ENCODE peak calls at places on chromosomes 5 and 9, in five cellular contexts. One of them, this sample, is unnamed.
A peak's percentile ranks its signal among the peaks of the same experiment; 100 is the strongest.

GRCh38 chr9:97397220-97397619 is 14.7 kb upstream of the TDRD7 start:
- DNase-seq in GM23248: peak; percentile 76
- DNase-seq in PC-3: peak; percentile 62
- DNase-seq in GM23338: no peak
- DNase-seq in hepatocyte: no peak
- DNase-seq in this sample: no peak

GRCh38 chr5:170296935-170297588 is 515 bp downstream of the LCP2 start:
- DNase-seq in GM23248: no peak
- DNase-seq in PC-3: no peak
- DNase-seq in GM23338: no peak
- DNase-seq in hepatocyte: no peak
- DNase-seq in this sample: no peak

GRCh38 chr9:36731576-36731975 is 158.9 kb downstream of the MELK start:
- DNase-seq in GM23248: peak; percentile 9
- DNase-seq in PC-3: no peak
- DNase-seq in GM23338: no peak
- DNase-seq in hepatocyte: no peak
- DNase-seq in this sample: no peak

GRCh38 chr5:119070578-119070827 is 384 bp upstream of the DMXL1 start:
- DNase-seq in GM23248: no peak
- DNase-seq in PC-3: no peak
- DNase-seq in GM23338: peak; percentile 93
- DNase-seq in hepatocyte: peak; percentile 92
- DNase-seq in this sample: no peak

GRCh38 chr5:13976867-13977479 is 32.5 kb upstream of the DNAH5 start:
- DNase-seq in GM23248: peak; percentile 72
- DNase-seq in PC-3: peak; percentile 91
- DNase-seq in GM23338: peak; percentile 78
- DNase-seq in hepatocyte: peak; percentile 66
- DNase-seq in this sample: peak; percentile 62

GRCh38 chr9:111959468-111959941 is 62.9 kb downstream of the UGCG start:
- DNase-seq in GM23248: peak; percentile 98
- DNase-seq in PC-3: peak; percentile 84
- DNase-seq in GM23338: no peak
- DNase-seq in hepatocyte: peak; percentile 85
- DNase-seq in this sample: peak; percentile 98

GRCh38 chr5:73312146-73312871 is 136.3 kb downstream of the FOXD1 start:
- DNase-seq in GM23248: peak; percentile 96
- DNase-seq in PC-3: no peak
- DNase-seq in GM23338: peak; percentile 62
- DNase-seq in hepatocyte: peak; percentile 29
- DNase-seq in this sample: no peak

GRCh38 chr9:109182940-109183798 is 16.1 kb upstream of the FRRS1L start:
- DNase-seq in GM23248: peak; percentile 51
- DNase-seq in PC-3: peak; percentile 55
- DNase-seq in GM23338: peak; percentile 73
- DNase-seq in hepatocyte: peak; percentile 48
- DNase-seq in this sample: peak; percentile 54

GRCh38 chr9:112443200-112443599 is 43.4 kb upstream of the KIAA1958 start:
- DNase-seq in GM23248: peak; percentile 49
- DNase-seq in PC-3: peak; percentile 18
- DNase-seq in GM23338: peak; percentile 45
- DNase-seq in hepatocyte: no peak
- DNase-seq in this sample: no peak

GRCh38 chr5:88480766-88481499 is 212.3 kb upstream of the TMEM161B start:
- DNase-seq in GM23248: peak; percentile 15
- DNase-seq in PC-3: no peak
- DNase-seq in GM23338: no peak
- DNase-seq in hepatocyte: no peak
- DNase-seq in this sample: no peak

GRCh38 chr5:14574891-14575496 is 6.6 kb upstream of the OTULINL start:
- DNase-seq in GM23248: no peak
- DNase-seq in PC-3: peak; percentile 52
- DNase-seq in GM23338: no peak
- DNase-seq in hepatocyte: no peak
- DNase-seq in this sample: no peak

GRCh38 chr5:126471875-126472537 is 48.8 kb downstream of the GRAMD2B start:
- DNase-seq in GM23248: peak; percentile 88
- DNase-seq in PC-3: peak; percentile 65
- DNase-seq in GM23338: no peak
- DNase-seq in hepatocyte: peak; percentile 44
- DNase-seq in this sample: no peak

GRCh38 chr9:76394896-76395244 is 644 bp upstream of the RFK start:
- DNase-seq in GM23248: no peak
- DNase-seq in PC-3: peak; percentile 30
- DNase-seq in GM23338: peak; percentile 54
- DNase-seq in hepatocyte: peak; percentile 66
- DNase-seq in this sample: no peak

GRCh38 chr9:7259544-7260241 is 501.9 kb downstream of the KDM4C start:
- DNase-seq in GM23248: no peak
- DNase-seq in PC-3: peak; percentile 5
- DNase-seq in GM23338: peak; percentile 14
- DNase-seq in hepatocyte: no peak
- DNase-seq in this sample: no peak

GRCh38 chr5:154276932-154277331 is 86.4 kb downstream of the GALNT10 start:
- DNase-seq in GM23248: peak; percentile 96
- DNase-seq in PC-3: peak; percentile 47
- DNase-seq in GM23338: no peak
- DNase-seq in hepatocyte: peak; percentile 63
- DNase-seq in this sample: no peak

GRCh38 chr5:160506006-160507004 is 84.7 kb downstream of the PTTG1 start:
- DNase-seq in GM23248: peak; percentile 65
- DNase-seq in PC-3: no peak
- DNase-seq in GM23338: peak; percentile 86
- DNase-seq in hepatocyte: peak; percentile 28
- DNase-seq in this sample: no peak

GRCh38 chr9:98577446-98577845 is 131.3 kb downstream of the GABBR2 start:
- DNase-seq in GM23248: no peak
- DNase-seq in PC-3: no peak
- DNase-seq in GM23338: no peak
- DNase-seq in hepatocyte: no peak
- DNase-seq in this sample: no peak

GRCh38 chr5:13624283-13625074 is 320.0 kb downstream of the DNAH5 start:
- DNase-seq in GM23248: no peak
- DNase-seq in PC-3: peak; percentile 43
- DNase-seq in GM23338: no peak
- DNase-seq in hepatocyte: no peak
- DNase-seq in this sample: no peak

GRCh38 chr5:65728219-65728618 is 6.2 kb downstream of the NLN start:
- DNase-seq in GM23248: no peak
- DNase-seq in PC-3: peak; percentile 20
- DNase-seq in GM23338: no peak
- DNase-seq in hepatocyte: no peak
- DNase-seq in this sample: peak; percentile 60

GRCh38 chr9:100213730-100214477 is 114.9 kb downstream of the INVS start:
- DNase-seq in GM23248: peak; percentile 61
- DNase-seq in PC-3: peak; percentile 1
- DNase-seq in GM23338: peak; percentile 56
- DNase-seq in hepatocyte: no peak
- DNase-seq in this sample: no peak

GRCh38 chr5:945691-946541 is 53.2 kb downstream of the TRIP13 start:
- DNase-seq in GM23248: peak; percentile 22
- DNase-seq in PC-3: no peak
- DNase-seq in GM23338: no peak
- DNase-seq in hepatocyte: no peak
- DNase-seq in this sample: no peak

GRCh38 chr9:108125541-108125940 is 636.0 kb upstream of the KLF4 start:
- DNase-seq in GM23248: peak; percentile 6
- DNase-seq in PC-3: no peak
- DNase-seq in GM23338: peak; percentile 63
- DNase-seq in hepatocyte: no peak
- DNase-seq in this sample: no peak

GRCh38 chr5:14286574-14287399 is 143.6 kb downstream of the TRIO start:
- DNase-seq in GM23248: no peak
- DNase-seq in PC-3: no peak
- DNase-seq in GM23338: no peak
- DNase-seq in hepatocyte: no peak
- DNase-seq in this sample: no peak

GRCh38 chr5:160287378-160288051 is 24.8 kb downstream of the CCNJL start:
- DNase-seq in GM23248: no peak
- DNase-seq in PC-3: no peak
- DNase-seq in GM23338: peak; percentile 97
- DNase-seq in hepatocyte: peak; percentile 47
- DNase-seq in this sample: peak; percentile 94

GRCh38 chr5:172255444-172255843 is 28.1 kb downstream of the UBTD2 start:
- DNase-seq in GM23248: no peak
- DNase-seq in PC-3: no peak
- DNase-seq in GM23338: no peak
- DNase-seq in hepatocyte: no peak
- DNase-seq in this sample: no peak

GRCh38 chr5:77366717-77367500 is 125.2 kb downstream of the WDR41 start:
- DNase-seq in GM23248: no peak
- DNase-seq in PC-3: no peak
- DNase-seq in GM23338: peak; percentile 39
- DNase-seq in hepatocyte: no peak
- DNase-seq in this sample: no peak

GRCh38 chr9:127215266-127216209 is 49.0 kb upstream of the GARNL3 start:
- DNase-seq in GM23248: no peak
- DNase-seq in PC-3: no peak
- DNase-seq in GM23338: no peak
- DNase-seq in hepatocyte: no peak
- DNase-seq in this sample: no peak
- H3K27ac ChIP-seq in GM23248: no peak overlapping the region
- H3K27ac ChIP-seq in PC-3: no peak overlapping the region
- H3K27ac ChIP-seq in GM23338: no peak overlapping the region
- H3K27ac ChIP-seq in hepatocyte: no peak overlapping the region
- H3K27ac ChIP-seq in this sample: no peak overlapping the region

DNA sequence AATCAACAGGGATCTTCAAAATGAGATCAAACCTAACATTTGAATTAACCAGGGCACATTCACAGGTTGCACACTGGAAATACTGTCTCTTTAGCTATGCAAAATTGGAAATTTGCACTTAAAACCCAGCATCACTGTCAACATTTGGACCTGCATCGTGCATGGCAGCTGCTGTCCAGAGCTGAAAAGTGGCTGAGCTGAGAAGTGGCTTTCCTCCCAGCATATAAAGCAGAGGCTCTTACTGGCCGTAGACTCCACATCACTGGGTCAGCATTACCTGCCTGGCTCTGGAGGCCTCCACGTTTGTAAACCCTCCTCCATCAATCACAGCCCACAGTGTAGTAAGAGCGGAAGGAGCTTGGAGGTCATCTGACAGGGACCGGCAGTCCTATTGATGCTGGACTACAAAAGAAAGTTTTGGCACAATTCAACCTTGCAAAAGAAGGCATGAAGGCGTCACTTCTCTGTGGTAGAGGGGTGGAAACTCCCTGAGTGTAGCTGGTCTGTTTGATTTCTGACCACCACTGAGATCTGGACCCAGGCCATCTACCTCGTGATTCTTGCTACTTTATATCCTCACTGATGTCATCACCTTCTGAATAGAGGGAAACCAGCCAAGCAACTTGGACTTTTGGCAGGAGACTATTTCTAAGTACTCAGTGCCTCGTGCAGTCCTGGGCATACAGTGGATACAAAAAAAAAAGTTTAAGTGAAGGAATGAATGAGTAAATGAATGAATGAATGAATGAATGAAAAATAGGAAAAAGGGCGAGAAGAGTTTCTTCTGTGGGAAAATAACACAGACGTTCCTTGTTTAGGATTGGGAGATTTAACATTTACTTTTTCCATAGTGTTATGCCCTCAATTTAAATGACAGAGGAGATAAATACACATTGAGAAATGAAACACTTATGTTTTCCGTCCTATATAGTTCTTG is 14.8 kb downstream of the RASEF start:
- DNase-seq in GM23248: no peak
- DNase-seq in PC-3: peak; percentile 75
- DNase-seq in GM23338: no peak
- DNase-seq in hepatocyte: no peak
- DNase-seq in this sample: no peak
- H3K9me2 ChIP-seq in GM23248: no peaks in the 10 kb centered on the region
- H3K9me2 ChIP-seq in PC-3: no peaks in the 10 kb centered on the region
- H3K9me2 ChIP-seq in GM23338: no peaks in the 10 kb centered on the region
- H3K9me2 ChIP-seq in hepatocyte: no peaks in the 10 kb centered on the region
- H3K9me2 ChIP-seq in this sample: no peaks in the 10 kb centered on the region

GRCh38 chr9:34515959-34516358 is 6.8 kb downstream of the ENHO start:
- DNase-seq in GM23248: no peak
- DNase-seq in PC-3: no peak
- DNase-seq in GM23338: no peak
- DNase-seq in hepatocyte: no peak
- DNase-seq in this sample: no peak
- H3K27ac ChIP-seq in GM23248: no peak overlapping the region
- H3K27ac ChIP-seq in PC-3: no peak overlapping the region
- H3K27ac ChIP-seq in GM23338: no peak overlapping the region
- H3K27ac ChIP-seq in hepatocyte: no peak overlapping the region
- H3K27ac ChIP-seq in this sample: no peak overlapping the region

GRCh38 chr5:54969242-54969641 is 16.2 kb downstream of the ESM1 start:
- DNase-seq in GM23248: no peak
- DNase-seq in PC-3: no peak
- DNase-seq in GM23338: no peak
- DNase-seq in hepatocyte: no peak
- DNase-seq in this sample: no peak

GRCh38 chr5:54964405-54964804 is 21.0 kb downstream of the ESM1 start:
- DNase-seq in GM23248: no peak
- DNase-seq in PC-3: no peak
- DNase-seq in GM23338: no peak
- DNase-seq in hepatocyte: no peak
- DNase-seq in this sample: no peak

GRCh38 chr5:54975701-54976100 is 9.7 kb downstream of the ESM1 start:
- DNase-seq in GM23248: no peak
- DNase-seq in PC-3: no peak
- DNase-seq in GM23338: no peak
- DNase-seq in hepatocyte: no peak
- DNase-seq in this sample: no peak

GRCh38 chr5:54965806-54966205 is 19.6 kb downstream of the ESM1 start:
- DNase-seq in GM23248: no peak
- DNase-seq in PC-3: no peak
- DNase-seq in GM23338: no peak
- DNase-seq in hepatocyte: no peak
- DNase-seq in this sample: no peak

DNA sequence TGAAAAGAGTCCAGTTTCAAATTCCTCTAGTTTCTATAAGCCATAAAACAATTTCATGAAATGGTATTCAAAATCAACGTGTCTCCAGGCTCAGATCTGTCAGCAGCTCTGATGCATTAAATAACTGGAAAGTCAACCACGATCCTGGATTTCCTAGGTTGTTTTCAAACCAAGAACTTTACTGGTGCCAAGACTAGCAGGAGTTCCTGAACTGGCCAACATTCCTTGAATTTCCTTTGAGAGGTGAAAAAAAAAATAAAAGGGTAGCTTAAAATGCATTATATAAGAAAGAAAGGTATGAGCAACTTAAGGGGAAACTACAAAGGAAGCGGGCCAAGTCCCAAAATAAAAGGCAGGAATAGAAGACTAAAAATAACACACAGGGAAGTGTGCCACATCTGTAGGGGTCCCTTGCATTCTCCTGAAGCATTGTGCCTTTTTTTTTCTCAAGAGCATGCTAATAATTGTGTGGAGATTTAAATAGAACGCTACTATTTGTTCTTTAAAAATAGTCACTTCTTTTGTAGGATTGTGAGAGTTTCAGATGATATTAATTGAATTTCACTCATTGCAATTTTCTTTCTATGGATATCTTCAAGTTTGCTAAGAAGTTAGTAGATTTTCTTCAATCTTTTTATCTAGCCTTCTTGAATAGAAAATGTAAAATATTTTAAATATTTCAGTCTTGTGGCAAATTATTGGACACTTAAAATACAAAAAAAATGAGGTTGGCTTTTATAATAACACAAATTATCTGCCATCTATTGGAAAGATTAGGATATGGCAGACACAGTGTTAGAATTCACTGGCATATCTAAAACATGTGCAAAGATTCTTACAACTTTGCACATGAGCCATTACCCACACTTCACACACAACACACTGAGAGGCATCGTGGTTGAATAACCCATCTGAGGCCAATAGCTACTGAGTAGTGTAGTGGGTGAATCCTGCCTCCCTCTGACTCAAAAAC is 15.3 kb downstream of the ESM1 start:
- DNase-seq in GM23248: peak; percentile 11
- DNase-seq in PC-3: no peak
- DNase-seq in GM23338: no peak
- DNase-seq in hepatocyte: no peak
- DNase-seq in this sample: no peak
- H3K9me2 ChIP-seq in GM23248: no peaks in the 10 kb centered on the region
- H3K9me2 ChIP-seq in PC-3: no peaks in the 10 kb centered on the region
- H3K9me2 ChIP-seq in GM23338: no peaks in the 10 kb centered on the region
- H3K9me2 ChIP-seq in hepatocyte: no peaks in the 10 kb centered on the region
- H3K9me2 ChIP-seq in this sample: no peaks in the 10 kb centered on the region